ENCODE peak calls at places on chromosomes 5 and 9, in seven cellular contexts. Q is RWPE1, J is GM03348, N is lung microvascular endothelial cell, W is NCI-H2171, M is DMS79 treated with DMSO at 0.1 percent for 48 hours, T is ecto neural progenitor cell. P is an unnamed sample.

GRCh38 chr5:27706832-27707231 is 668.4 kb upstream of the CDH9 start:
- DNase-seq in T (no peak), W (no peak), N (no peak), Q (peak; percentile 49), J (no peak), M (no peak), P (no peak)

GRCh38 chr9:124859803-124860581 is 1.8 kb downstream of the RPL35 start:
- DNase-seq in M (no peak), N (no peak), W (no peak), T (no peak), Q (no peak), J (no peak), P (no peak)

GRCh38 chr9:27355166-27355565 is 58.2 kb upstream of the EQTN start:
- DNase-seq in Q (no peak), J (no peak), T (no peak), W (no peak), N (no peak), M (no peak), P (no peak)

GRCh38 chr9:93332317-93332716 is 119.2 kb upstream of the FAM120A start:
- DNase-seq in N (no peak), J (no peak), M (no peak), Q (no peak), W (no peak), T (no peak), P (no peak)

GRCh38 chr9:130172161-130172857 is at the start of gene NCS1:
- DNase-seq in M (peak; percentile 36), N (peak; percentile 63), Q (peak; percentile 97), T (peak; percentile 84), J (peak; percentile 99), W (peak; percentile 81), P (no peak)

GRCh38 chr9:113390192-113390960 is 10.7 kb downstream of the ALAD start:
- DNase-seq in T (no peak), J (no peak), W (no peak), Q (no peak), M (no peak), N (no peak), P (no peak)

GRCh38 chr5:127229185-127229889 is 61.3 kb upstream of the MEGF10 start:
- DNase-seq in J (peak; percentile 66), N (peak; percentile 32), Q (peak; percentile 64), M (peak; percentile 3), T (peak; percentile 69), W (no peak), P (no peak)

GRCh38 chr9:127177221-127177620 is 54.8 kb upstream of the ANGPTL2 start:
- DNase-seq in J (no peak), W (peak; percentile 21), M (no peak), T (peak; percentile 36), N (no peak), Q (no peak), P (no peak)

GRCh38 chr5:43041669-43042175 is 1.6 kb upstream of the ANXA2R start:
- DNase-seq in Q (no peak), T (no peak), N (peak; percentile 87), J (no peak), W (no peak), M (peak; percentile 75), P (peak; percentile 56)

GRCh38 chr5:69217154-69217731 is 17.4 kb upstream of the CDK7 start:
- DNase-seq in W (no peak), Q (peak; percentile 99), T (no peak), J (peak; percentile 98), N (peak; percentile 91), M (no peak), P (no peak)

P was measured in glomerular endothelial cell.